ENCODE peak calls at places on chromosomes 13 and 19, in five cellular contexts. X, P, V, C and W are unnamed samples.

GRCh38 chr13:82962422-82962821 is 919.9 kb downstream of the SLITRK1 start:
- DNase-seq in X (no peak), P (no peak), V (no peak), C (no peak), W (no peak)

GRCh38 chr19:3411636-3412035 is 45.3 kb downstream of the NFIC start:
- DNase-seq in X (no peak), P (no peak), V (no peak), C (no peak), W (no peak)

GRCh38 chr19:34402074-34402600 is 2.1 kb upstream of the PDCD2L start:
- DNase-seq in X (no peak), P (no peak), V (no peak), C (peak), W (no peak)

GRCh38 chr13:75226755-75227435 is 255.1 kb downstream of the TBC1D4 start:
- DNase-seq in X (no peak), P (no peak), V (no peak), C (no peak), W (no peak)

GRCh38 chr19:8461376-8461775 is 16.6 kb downstream of the HNRNPM start:
- DNase-seq in X (no peak), P (no peak), V (no peak), C (no peak), W (no peak)

GRCh38 chr19:40139533-40140287 is 49.0 kb upstream of the ZNF780A start:
- DNase-seq in X (peak), P (no peak), V (peak), C (peak), W (no peak)

GRCh38 chr19:31427857-31428256 is 78.6 kb upstream of the TSHZ3 start:
- DNase-seq in X (no peak), P (no peak), V (no peak), C (no peak), W (no peak)

GRCh38 chr13:48647625-48648024 is 6.1 kb upstream of the CYSLTR2 start:
- DNase-seq in X (no peak), P (no peak), V (no peak), C (no peak), W (no peak)

GRCh38 chr19:48244289-48244688 is 11.4 kb downstream of the CARD8 start:
- DNase-seq in X (no peak), P (no peak), V (no peak), C (no peak), W (no peak)

GRCh38 chr19:9060559-9061340 is 26.1 kb upstream of the OR1M1 start:
- DNase-seq in X (no peak), P (no peak), V (no peak), C (no peak), W (no peak)

GRCh38 chr19:1864480-1865171 is 1.2 kb upstream of the KLF16 start:
- DNase-seq in X (no peak), P (peak), V (peak), C (no peak), W (peak)

GRCh38 chr13:75788494-75788991 is 152.4 kb downstream of the LMO7 start:
- DNase-seq in X (no peak), P (no peak), V (no peak), C (no peak), W (no peak)

GRCh38 chr13:95276119-95276505 is 25.1 kb downstream of the ABCC4 start:
- DNase-seq in X (no peak), P (no peak), V (no peak), C (no peak), W (no peak)

GRCh38 chr19:40190891-40191835 is at the start of gene MAP3K10:
- DNase-seq in X (peak), P (peak), V (peak), C (peak), W (peak)

GRCh38 chr13:84137292-84137691 is 255.0 kb upstream of the SLITRK1 start:
- DNase-seq in X (no peak), P (peak), V (no peak), C (no peak), W (no peak)

GRCh38 chr19:8054169-8054568 is 1.6 kb downstream of the CCL25 start:
- DNase-seq in X (no peak), P (no peak), V (peak), C (no peak), W (no peak)

GRCh38 chr13:34926513-34926912 is 15.6 kb upstream of the NBEA start:
- DNase-seq in X (no peak), P (no peak), V (peak), C (no peak), W (no peak)

GRCh38 chr19:1123381-1123780 is 19.6 kb downstream of the GPX4 start:
- DNase-seq in X (no peak), P (no peak), V (no peak), C (no peak), W (no peak)

GRCh38 chr13:113005076-113005865 is 36.3 kb downstream of the MCF2L start:
- DNase-seq in X (no peak), P (no peak), V (no peak), C (no peak), W (no peak)

GRCh38 chr13:112657850-112658445 is 31.9 kb upstream of the ATP11A start:
- DNase-seq in X (no peak), P (no peak), V (no peak), C (no peak), W (peak)

GRCh38 chr19:14507704-14508246 is 10.4 kb downstream of the DNAJB1 start:
- DNase-seq in X (no peak), P (no peak), V (no peak), C (no peak), W (no peak)

GRCh38 chr13:62167650-62168172 is 752.1 kb upstream of the PCDH20 start:
- DNase-seq in X (no peak), P (no peak), V (no peak), C (no peak), W (no peak)

GRCh38 chr19:29075149-29075548 is 137.8 kb downstream of the UQCRFS1 start:
- DNase-seq in X (no peak), P (no peak), V (no peak), C (no peak), W (peak)

GRCh38 chr13:42894765-42895181 is 97.3 kb downstream of the EPSTI1 start:
- DNase-seq in X (peak), P (no peak), V (no peak), C (peak), W (no peak)

GRCh38 chr13:96081888-96082287 is 8.0 kb upstream of the HS6ST3 start:
- DNase-seq in X (no peak), P (no peak), V (no peak), C (no peak), W (no peak)

GRCh38 chr19:56321981-56322558 is 7.4 kb upstream of the ZSCAN5A start:
- DNase-seq in X (no peak), P (no peak), V (no peak), C (no peak), W (no peak)

GRCh38 chr19:51904331-51905165 is at the start of gene ZNF649:
- DNase-seq in X (peak), P (peak), V (peak), C (peak), W (peak)